ENCODE peak calls at places on chromosomes 1 and 21, in eight cellular contexts. One of them, this sample, is unnamed.

GRCh38 chr1:234776875-234777849 is 167.2 kb upstream of the IRF2BP2 start:
- DNase-seq in fibroblast of lung: no peak
- DNase-seq in thoracic aorta: no peak
- DNase-seq in iPS DF 6.9: no peak
- DNase-seq in right lobe of liver: no peak
- DNase-seq in endothelial cell of umbilical vein: peak; percentile 29
- DNase-seq in lower lobe of right lung: peak; percentile 58
- DNase-seq in mesenchymal stem cell: no peak
- DNase-seq in this sample: no peak

GRCh38 chr1:95287825-95288224 is 53.8 kb downstream of the RWDD3 start:
- DNase-seq in fibroblast of lung: no peak
- DNase-seq in thoracic aorta: no peak
- DNase-seq in iPS DF 6.9: no peak
- DNase-seq in right lobe of liver: no peak
- DNase-seq in endothelial cell of umbilical vein: no peak
- DNase-seq in lower lobe of right lung: no peak
- DNase-seq in mesenchymal stem cell: no peak
- DNase-seq in this sample: no peak

GRCh38 chr1:178023181-178023618 is 53.3 kb upstream of the SEC16B start:
- DNase-seq in fibroblast of lung: no peak
- DNase-seq in thoracic aorta: no peak
- DNase-seq in iPS DF 6.9: no peak
- DNase-seq in right lobe of liver: no peak
- DNase-seq in endothelial cell of umbilical vein: no peak
- DNase-seq in lower lobe of right lung: no peak
- DNase-seq in mesenchymal stem cell: no peak
- DNase-seq in this sample: no peak

GRCh38 chr1:74673351-74674111 is at the start of gene ERICH3:
- DNase-seq in fibroblast of lung: peak; percentile 35
- DNase-seq in thoracic aorta: no peak
- DNase-seq in iPS DF 6.9: no peak
- DNase-seq in right lobe of liver: peak; percentile 22
- DNase-seq in endothelial cell of umbilical vein: no peak
- DNase-seq in lower lobe of right lung: peak; percentile 42
- DNase-seq in mesenchymal stem cell: no peak
- DNase-seq in this sample: no peak

GRCh38 chr21:38159355-38159754 is 97.4 kb upstream of the KCNJ15 start:
- DNase-seq in fibroblast of lung: peak; percentile 83
- DNase-seq in thoracic aorta: peak; percentile 18
- DNase-seq in iPS DF 6.9: peak; percentile 61
- DNase-seq in right lobe of liver: peak; percentile 49
- DNase-seq in endothelial cell of umbilical vein: peak; percentile 81
- DNase-seq in lower lobe of right lung: peak; percentile 62
- DNase-seq in mesenchymal stem cell: peak; percentile 75
- DNase-seq in this sample: peak; percentile 33

GRCh38 chr1:192175971-192176370 is 17.7 kb downstream of the RGS18 start:
- DNase-seq in fibroblast of lung: no peak
- DNase-seq in thoracic aorta: no peak
- DNase-seq in iPS DF 6.9: no peak
- DNase-seq in right lobe of liver: no peak
- DNase-seq in endothelial cell of umbilical vein: no peak
- DNase-seq in lower lobe of right lung: no peak
- DNase-seq in mesenchymal stem cell: no peak
- DNase-seq in this sample: no peak

GRCh38 chr1:34711469-34711868 is 43.4 kb upstream of the GJB5 start:
- DNase-seq in fibroblast of lung: no peak
- DNase-seq in thoracic aorta: no peak
- DNase-seq in iPS DF 6.9: peak; percentile 5
- DNase-seq in right lobe of liver: no peak
- DNase-seq in endothelial cell of umbilical vein: no peak
- DNase-seq in lower lobe of right lung: no peak
- DNase-seq in mesenchymal stem cell: no peak
- DNase-seq in this sample: no peak

GRCh38 chr1:183432548-183432875 is 14.3 kb upstream of the NMNAT2 start:
- DNase-seq in fibroblast of lung: no peak
- DNase-seq in thoracic aorta: no peak
- DNase-seq in iPS DF 6.9: no peak
- DNase-seq in right lobe of liver: no peak
- DNase-seq in endothelial cell of umbilical vein: no peak
- DNase-seq in lower lobe of right lung: no peak
- DNase-seq in mesenchymal stem cell: no peak
- DNase-seq in this sample: no peak

GRCh38 chr1:226637147-226637935 is 88.8 kb downstream of the STUM start:
- DNase-seq in fibroblast of lung: no peak
- DNase-seq in thoracic aorta: no peak
- DNase-seq in iPS DF 6.9: no peak
- DNase-seq in right lobe of liver: no peak
- DNase-seq in endothelial cell of umbilical vein: no peak
- DNase-seq in lower lobe of right lung: no peak
- DNase-seq in mesenchymal stem cell: no peak
- DNase-seq in this sample: no peak

GRCh38 chr21:44869860-44870747 is 3.4 kb downstream of the PTTG1IP start:
- DNase-seq in fibroblast of lung: peak; percentile 98
- DNase-seq in thoracic aorta: peak; percentile 81
- DNase-seq in iPS DF 6.9: no peak
- DNase-seq in right lobe of liver: peak; percentile 56
- DNase-seq in endothelial cell of umbilical vein: peak; percentile 92
- DNase-seq in lower lobe of right lung: no peak
- DNase-seq in mesenchymal stem cell: peak; percentile 97
- DNase-seq in this sample: no peak

GRCh38 chr1:177800386-177801058 is 169.3 kb downstream of the SEC16B start:
- DNase-seq in fibroblast of lung: peak; percentile 76
- DNase-seq in thoracic aorta: no peak
- DNase-seq in iPS DF 6.9: no peak
- DNase-seq in right lobe of liver: no peak
- DNase-seq in endothelial cell of umbilical vein: no peak
- DNase-seq in lower lobe of right lung: no peak
- DNase-seq in mesenchymal stem cell: no peak
- DNase-seq in this sample: no peak

GRCh38 chr1:11114966-11115365 is 15.3 kb upstream of the EXOSC10 start:
- DNase-seq in fibroblast of lung: no peak
- DNase-seq in thoracic aorta: no peak
- DNase-seq in iPS DF 6.9: no peak
- DNase-seq in right lobe of liver: no peak
- DNase-seq in endothelial cell of umbilical vein: no peak
- DNase-seq in lower lobe of right lung: no peak
- DNase-seq in mesenchymal stem cell: no peak
- DNase-seq in this sample: no peak

GRCh38 chr1:113871597-113872113 is at the start of gene PTPN22:
- DNase-seq in fibroblast of lung: peak; percentile 93
- DNase-seq in thoracic aorta: no peak
- DNase-seq in iPS DF 6.9: no peak
- DNase-seq in right lobe of liver: peak; percentile 35
- DNase-seq in endothelial cell of umbilical vein: no peak
- DNase-seq in lower lobe of right lung: peak; percentile 73
- DNase-seq in mesenchymal stem cell: peak; percentile 53
- DNase-seq in this sample: no peak

GRCh38 chr1:110508038-110508437 is 10.9 kb downstream of the KCNA10 start:
- DNase-seq in fibroblast of lung: no peak
- DNase-seq in thoracic aorta: no peak
- DNase-seq in iPS DF 6.9: no peak
- DNase-seq in right lobe of liver: peak; percentile 34
- DNase-seq in endothelial cell of umbilical vein: no peak
- DNase-seq in lower lobe of right lung: peak; percentile 85
- DNase-seq in mesenchymal stem cell: no peak
- DNase-seq in this sample: no peak

GRCh38 chr1:212692774-212693644 is 6.6 kb downstream of the BATF3 start:
- DNase-seq in fibroblast of lung: peak; percentile 49
- DNase-seq in thoracic aorta: no peak
- DNase-seq in iPS DF 6.9: no peak
- DNase-seq in right lobe of liver: no peak
- DNase-seq in endothelial cell of umbilical vein: no peak
- DNase-seq in lower lobe of right lung: no peak
- DNase-seq in mesenchymal stem cell: no peak
- DNase-seq in this sample: no peak

DNA sequence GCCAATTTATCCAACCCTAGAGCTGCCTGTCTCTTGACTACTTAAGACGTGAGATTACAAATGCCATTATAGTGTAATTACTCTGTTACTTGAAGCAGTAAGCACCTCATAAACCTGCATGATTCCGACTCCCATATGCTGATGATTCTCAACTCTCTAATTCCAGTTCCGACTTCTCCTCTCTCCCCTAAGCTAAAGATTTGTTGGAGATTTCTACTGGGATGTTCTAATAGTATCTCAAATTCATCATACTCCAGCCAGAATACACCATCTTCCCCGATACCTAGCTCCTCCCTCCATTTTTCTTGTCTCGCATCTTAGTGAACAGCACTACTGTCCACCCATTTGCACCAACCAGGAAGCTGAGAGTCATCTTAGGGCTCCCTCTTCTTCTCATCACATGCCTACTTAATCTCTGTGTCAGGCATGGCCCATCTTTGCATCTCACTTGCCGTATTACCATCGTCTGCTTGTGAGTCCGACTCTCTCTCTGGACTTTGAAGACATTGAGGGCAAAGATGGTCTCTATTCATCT is 3.4 kb upstream of the TRIM63 start:
- DNase-seq in fibroblast of lung: no peak
- DNase-seq in thoracic aorta: no peak
- DNase-seq in iPS DF 6.9: no peak
- DNase-seq in right lobe of liver: no peak
- DNase-seq in endothelial cell of umbilical vein: no peak
- DNase-seq in lower lobe of right lung: no peak
- DNase-seq in mesenchymal stem cell: no peak
- DNase-seq in this sample: no peak
- H3K4me1 ChIP-seq in fibroblast of lung: no peaks in the 10 kb centered on the region
- H3K4me1 ChIP-seq in thoracic aorta: no peaks in the 10 kb centered on the region
- H3K4me1 ChIP-seq in iPS DF 6.9: no peaks in the 10 kb centered on the region
- H3K4me1 ChIP-seq in right lobe of liver: no peaks in the 10 kb centered on the region
- H3K4me1 ChIP-seq in endothelial cell of umbilical vein: no peaks in the 10 kb centered on the region
- H3K4me1 ChIP-seq in lower lobe of right lung: no peaks in the 10 kb centered on the region
- H3K4me1 ChIP-seq in mesenchymal stem cell: peaks cover 8% of the 10 kb centered on the region
- H3K4me1 ChIP-seq in this sample: no peaks in the 10 kb centered on the region

GRCh38 chr1:206672844-206673758 is 11.6 kb upstream of the MAPKAPK2 start:
- DNase-seq in fibroblast of lung: peak; percentile 42
- DNase-seq in thoracic aorta: no peak
- DNase-seq in iPS DF 6.9: no peak
- DNase-seq in right lobe of liver: no peak
- DNase-seq in endothelial cell of umbilical vein: peak; percentile 43
- DNase-seq in lower lobe of right lung: no peak
- DNase-seq in mesenchymal stem cell: peak; percentile 36
- DNase-seq in this sample: no peak
- H3K4me1 ChIP-seq in fibroblast of lung: peaks cover 17% of the 10 kb centered on the region
- H3K4me1 ChIP-seq in thoracic aorta: peaks cover 40% of the 10 kb centered on the region
- H3K4me1 ChIP-seq in iPS DF 6.9: no peaks in the 10 kb centered on the region
- H3K4me1 ChIP-seq in right lobe of liver: no peaks in the 10 kb centered on the region
- H3K4me1 ChIP-seq in endothelial cell of umbilical vein: peaks cover 10% of the 10 kb centered on the region
- H3K4me1 ChIP-seq in lower lobe of right lung: peaks cover 37% of the 10 kb centered on the region
- H3K4me1 ChIP-seq in mesenchymal stem cell: peaks cover 10% of the 10 kb centered on the region
- H3K4me1 ChIP-seq in this sample: peaks cover 6% of the 10 kb centered on the region

GRCh38 chr1:56472860-56473259 is 106.5 kb downstream of the PLPP3 start:
- DNase-seq in fibroblast of lung: no peak
- DNase-seq in thoracic aorta: no peak
- DNase-seq in iPS DF 6.9: no peak
- DNase-seq in right lobe of liver: no peak
- DNase-seq in endothelial cell of umbilical vein: no peak
- DNase-seq in lower lobe of right lung: no peak
- DNase-seq in mesenchymal stem cell: no peak
- DNase-seq in this sample: no peak

GRCh38 chr1:56478734-56479133 is 100.6 kb downstream of the PLPP3 start:
- DNase-seq in fibroblast of lung: no peak
- DNase-seq in thoracic aorta: no peak
- DNase-seq in iPS DF 6.9: no peak
- DNase-seq in right lobe of liver: no peak
- DNase-seq in endothelial cell of umbilical vein: no peak
- DNase-seq in lower lobe of right lung: no peak
- DNase-seq in mesenchymal stem cell: no peak
- DNase-seq in this sample: no peak

GRCh38 chr1:56469640-56470371 is 109.6 kb downstream of the PLPP3 start:
- DNase-seq in fibroblast of lung: peak; percentile 72
- DNase-seq in thoracic aorta: no peak
- DNase-seq in iPS DF 6.9: no peak
- DNase-seq in right lobe of liver: no peak
- DNase-seq in endothelial cell of umbilical vein: peak; percentile 62
- DNase-seq in lower lobe of right lung: no peak
- DNase-seq in mesenchymal stem cell: peak; percentile 42
- DNase-seq in this sample: no peak

GRCh38 chr1:56477164-56478111 is 101.9 kb downstream of the PLPP3 start:
- DNase-seq in fibroblast of lung: peak; percentile 76
- DNase-seq in thoracic aorta: no peak
- DNase-seq in iPS DF 6.9: no peak
- DNase-seq in right lobe of liver: peak; percentile 83
- DNase-seq in endothelial cell of umbilical vein: peak; percentile 25
- DNase-seq in lower lobe of right lung: peak; percentile 79
- DNase-seq in mesenchymal stem cell: peak; percentile 34
- DNase-seq in this sample: no peak

DNA sequence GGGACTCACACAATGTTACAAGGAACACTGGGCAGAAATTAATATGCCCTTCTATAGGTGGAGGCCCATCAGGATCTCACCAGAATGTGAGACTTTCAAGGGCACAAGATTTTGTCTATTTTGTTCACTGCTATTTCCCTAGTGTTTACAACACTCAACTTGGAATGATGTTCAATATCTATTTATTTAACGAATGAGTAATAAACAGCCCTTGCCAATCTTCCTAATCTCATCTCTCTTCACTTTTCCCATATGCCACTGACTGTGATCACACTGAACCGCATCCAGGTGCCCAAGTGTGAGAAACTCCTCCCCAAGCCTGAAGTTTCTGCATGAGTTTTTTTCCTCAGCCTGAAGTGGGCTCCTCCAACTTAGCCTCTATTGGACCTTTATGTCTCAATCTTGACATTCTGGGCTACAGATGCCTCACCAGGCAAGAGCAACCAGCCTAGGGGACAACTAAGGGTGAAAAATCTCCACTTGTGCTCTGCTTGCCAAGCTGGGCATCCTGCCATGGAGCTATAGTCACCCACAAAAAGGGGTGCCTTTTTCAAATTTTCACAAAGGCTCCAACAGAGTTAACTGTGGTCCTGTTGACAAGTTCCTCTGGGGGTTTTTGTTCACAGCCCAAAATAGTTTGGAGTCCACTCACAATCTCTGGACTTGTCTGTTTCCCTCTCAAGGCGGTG is 105.6 kb downstream of the PLPP3 start:
- DNase-seq in fibroblast of lung: peak; percentile 25
- DNase-seq in thoracic aorta: no peak
- DNase-seq in iPS DF 6.9: no peak
- DNase-seq in right lobe of liver: no peak
- DNase-seq in endothelial cell of umbilical vein: no peak
- DNase-seq in lower lobe of right lung: no peak
- DNase-seq in mesenchymal stem cell: no peak
- DNase-seq in this sample: no peak
- H3K4me1 ChIP-seq in fibroblast of lung: peaks cover 10% of the 10 kb centered on the region
- H3K4me1 ChIP-seq in thoracic aorta: peaks cover 11% of the 10 kb centered on the region
- H3K4me1 ChIP-seq in iPS DF 6.9: peaks cover 1% of the 10 kb centered on the region
- H3K4me1 ChIP-seq in right lobe of liver: no peaks in the 10 kb centered on the region
- H3K4me1 ChIP-seq in endothelial cell of umbilical vein: peaks cover 13% of the 10 kb centered on the region
- H3K4me1 ChIP-seq in lower lobe of right lung: peaks cover 53% of the 10 kb centered on the region
- H3K4me1 ChIP-seq in mesenchymal stem cell: peaks cover 12% of the 10 kb centered on the region
- H3K4me1 ChIP-seq in this sample: no peaks in the 10 kb centered on the region

DNA sequence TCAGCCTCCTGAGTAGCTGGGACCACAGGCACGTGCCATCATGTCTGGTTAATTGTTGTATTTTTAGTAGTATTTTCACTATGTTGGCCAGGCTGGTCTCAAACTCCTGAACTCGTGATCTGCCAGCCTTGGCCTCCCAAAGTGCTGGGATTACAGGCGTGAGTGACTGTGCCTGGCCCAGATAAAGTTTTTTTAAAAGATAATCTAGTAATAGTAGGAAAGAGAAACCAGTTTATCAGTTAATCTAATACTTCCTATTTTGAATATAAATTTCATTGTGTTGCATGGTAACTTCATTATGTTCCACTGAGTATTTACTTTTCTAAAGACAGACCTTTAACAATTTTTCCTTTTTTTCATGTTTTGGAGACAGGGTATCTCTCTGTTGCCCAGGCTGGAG is 10.0 kb downstream of the RABGAP1L start:
- DNase-seq in fibroblast of lung: no peak
- DNase-seq in thoracic aorta: no peak
- DNase-seq in iPS DF 6.9: no peak
- DNase-seq in right lobe of liver: no peak
- DNase-seq in endothelial cell of umbilical vein: no peak
- DNase-seq in lower lobe of right lung: no peak
- DNase-seq in mesenchymal stem cell: no peak
- DNase-seq in this sample: no peak
- H3K4me1 ChIP-seq in fibroblast of lung: no peaks in the 10 kb centered on the region
- H3K4me1 ChIP-seq in thoracic aorta: no peaks in the 10 kb centered on the region
- H3K4me1 ChIP-seq in iPS DF 6.9: no peaks in the 10 kb centered on the region
- H3K4me1 ChIP-seq in right lobe of liver: no peaks in the 10 kb centered on the region
- H3K4me1 ChIP-seq in endothelial cell of umbilical vein: no peaks in the 10 kb centered on the region
- H3K4me1 ChIP-seq in lower lobe of right lung: peaks cover 17% of the 10 kb centered on the region
- H3K4me1 ChIP-seq in mesenchymal stem cell: no peaks in the 10 kb centered on the region
- H3K4me1 ChIP-seq in this sample: peaks cover 10% of the 10 kb centered on the region

This sample was measured in Panc1.